ENCODE peak calls at places on chromosome 3, in ten cellular contexts. L is thoracic aorta; Z is HCT116; E is Caco-2; H is activated CD8-positive, alpha-beta T cell treated with anti-CD3 and anti-CD28 coated beads for 36 hours; G is activated B cell treated with CpG ODN at 0.5 μM for 24 hours; J is AG09319; M is fibroblast of the aortic adventitia; C is prostate gland; K is cardiac fibroblast. B is an unnamed sample.

GRCh38 chr3:138984816-138985215 is 21.3 kb downstream of the PRR23A start:
- DNase-seq in G (no peak), E (no peak), L (no peak), Z (no peak), J (no peak), M (no peak), H (no peak), C (no peak), K (no peak), B (no peak)

GRCh38 chr3:30475038-30475808 is 131.2 kb upstream of the TGFBR2 start:
- DNase-seq in J (no peak), Z (no peak), H (peak), K (no peak), M (no peak), C (no peak), E (no peak), L (no peak), G (no peak), B (no peak)

GRCh38 chr3:173548261-173548660 is 150.7 kb downstream of the NLGN1 start:
- DNase-seq in G (no peak), L (no peak), E (no peak), M (no peak), J (no peak), K (no peak), Z (no peak), H (no peak), C (no peak), B (no peak)

GRCh38 chr3:13666227-13666619 is 117.3 kb downstream of the FBLN2 start:
- DNase-seq in K (no peak), H (no peak), G (no peak), L (no peak), M (no peak), E (no peak), C (no peak), Z (no peak), J (no peak), B (no peak)

GRCh38 chr3:9862391-9863235 is 17.4 kb downstream of the CIDEC start:
- DNase-seq in H (peak), M (no peak), E (no peak), C (no peak), Z (no peak), K (peak), L (no peak), J (no peak), G (peak), B (no peak)

GRCh38 chr3:185757176-185757575 is 67.7 kb downstream of the IGF2BP2 start:
- DNase-seq in C (no peak), J (no peak), E (no peak), M (no peak), Z (no peak), G (no peak), L (no peak), H (no peak), K (peak), B (no peak)

GRCh38 chr3:143314291-143315093 is 194.9 kb downstream of the CHST2 start:
- DNase-seq in E (no peak), Z (no peak), M (peak), L (no peak), H (no peak), G (no peak), J (peak), K (no peak), C (no peak), B (no peak)

GRCh38 chr3:48655586-48655985 is 7.1 kb downstream of the CELSR3 start:
- DNase-seq in E (no peak), H (peak), L (no peak), K (no peak), Z (no peak), C (no peak), J (no peak), G (no peak), M (no peak), B (no peak)

GRCh38 chr3:49018707-49019006 is 277 bp upstream of the DALRD3 start:
- DNase-seq in K (peak), M (no peak), H (no peak), L (no peak), Z (no peak), G (no peak), J (no peak), E (no peak), C (no peak), B (no peak)

GRCh38 chr3:125357032-125357658 is 18.0 kb downstream of the ZNF148 start:
- DNase-seq in L (no peak), H (peak), M (peak), E (no peak), K (no peak), G (peak), J (no peak), Z (no peak), C (peak), B (peak)

GRCh38 chr3:136749106-136749505 is 3.1 kb downstream of the STAG1 start:
- DNase-seq in E (no peak), G (no peak), L (no peak), K (no peak), Z (no peak), C (no peak), H (no peak), J (no peak), M (no peak), B (no peak)

GRCh38 chr3:39124876-39125836 is 17.7 kb downstream of the TTC21A start:
- DNase-seq in H (no peak), E (no peak), M (peak), C (peak), K (peak), Z (no peak), G (no peak), J (no peak), L (no peak), B (no peak)

GRCh38 chr3:16516695-16517481 is 3.4 kb upstream of the RFTN1 start:
- DNase-seq in G (no peak), L (no peak), H (peak), E (no peak), C (no peak), J (no peak), K (peak), M (peak), Z (no peak), B (no peak)

DNA sequence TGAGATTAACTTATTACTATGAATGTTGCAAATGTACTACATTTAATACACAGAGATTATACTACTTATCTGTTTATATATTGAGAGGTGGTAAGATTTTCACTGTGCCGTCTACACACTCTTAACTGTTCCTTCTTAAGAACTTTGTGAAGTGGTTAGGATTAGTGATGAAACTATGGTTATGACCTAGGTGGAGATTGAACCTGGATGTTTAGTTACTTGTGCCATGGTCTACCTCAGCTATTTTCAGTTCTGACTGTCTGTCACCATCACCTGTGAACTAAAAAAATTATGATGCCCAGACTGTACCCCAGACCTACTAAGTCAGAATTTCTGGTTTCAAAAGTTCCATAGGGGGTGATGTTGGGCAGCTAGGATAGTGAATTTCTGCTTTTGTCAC is 6.3 kb downstream of the RASA2 start:
- DNase-seq in C (no peak), J (no peak), H (no peak), K (no peak), E (no peak), G (no peak), Z (no peak), L (no peak), M (no peak), B (no peak)
- TF ChIP-seq CTCF in C (no peak), J (no peak), H (no peak), K (no peak), E (no peak), G (no peak), Z (no peak), L (no peak), M (no peak), B (no peak)

DNA sequence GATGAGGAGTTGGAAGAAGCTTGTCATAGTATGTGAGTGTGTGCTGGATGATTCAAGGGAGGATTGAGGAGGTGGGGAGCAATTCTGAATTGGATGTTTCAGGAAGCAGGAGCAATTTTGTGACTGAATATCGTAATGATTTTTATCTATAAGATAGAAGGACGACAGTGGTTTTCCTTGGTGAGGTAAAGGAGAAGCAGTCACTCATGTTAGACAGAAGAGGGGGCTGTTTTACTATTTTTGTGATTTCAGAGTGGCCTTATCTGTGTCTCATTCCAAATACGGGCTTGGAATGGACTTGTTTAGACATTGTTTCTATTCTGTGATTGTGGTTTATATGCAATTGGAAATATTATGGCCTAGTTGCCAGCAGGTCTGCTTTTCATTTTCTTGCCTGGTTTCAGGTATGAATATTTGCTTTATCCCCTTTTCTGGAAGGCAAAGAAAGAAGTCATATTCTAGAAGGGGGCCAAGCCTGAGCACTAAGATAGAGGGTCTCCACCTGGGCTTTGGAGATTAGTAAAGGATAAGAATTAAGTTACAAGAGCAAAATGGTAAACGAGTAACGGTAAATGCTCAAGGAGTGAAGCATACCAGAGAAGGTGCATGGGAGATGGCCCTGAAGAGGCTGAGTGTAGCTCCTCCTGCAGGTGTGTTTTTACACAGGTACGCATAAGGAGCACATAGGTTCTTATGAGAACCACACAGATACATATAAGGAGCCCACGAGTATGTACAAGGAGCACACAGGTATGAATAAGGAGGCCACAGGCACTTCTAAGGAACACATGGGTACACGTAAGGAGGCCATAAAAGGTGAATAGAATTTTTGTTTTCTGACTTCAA is 124.6 kb upstream of the KCNAB1 start:
- DNase-seq in E (no peak), J (peak), C (no peak), H (no peak), K (peak), G (no peak), M (peak), Z (peak), L (no peak), B (peak)
- TF ChIP-seq CTCF in E (peak), J (peak), C (peak), H (peak), K (peak), G (no peak), M (peak), Z (peak), L (peak), B (peak)

GRCh38 chr3:193314161-193314560 is 64.4 kb downstream of the ATP13A5 start:
- DNase-seq in J (no peak), Z (no peak), H (no peak), G (no peak), E (no peak), M (no peak), L (no peak), K (no peak), C (no peak), B (no peak)
- TF ChIP-seq CTCF in J (no peak), Z (no peak), H (no peak), G (no peak), E (no peak), M (peak), L (no peak), K (no peak), C (no peak), B (peak)

GRCh38 chr3:65811050-65811766 is 227.5 kb downstream of the MAGI1 start:
- DNase-seq in L (no peak), J (no peak), E (no peak), M (peak), Z (no peak), G (no peak), C (no peak), H (no peak), K (peak), B (peak)
- TF ChIP-seq CTCF in L (no peak), J (no peak), E (no peak), M (no peak), Z (no peak), G (no peak), C (no peak), H (no peak), K (no peak), B (no peak)

DNA sequence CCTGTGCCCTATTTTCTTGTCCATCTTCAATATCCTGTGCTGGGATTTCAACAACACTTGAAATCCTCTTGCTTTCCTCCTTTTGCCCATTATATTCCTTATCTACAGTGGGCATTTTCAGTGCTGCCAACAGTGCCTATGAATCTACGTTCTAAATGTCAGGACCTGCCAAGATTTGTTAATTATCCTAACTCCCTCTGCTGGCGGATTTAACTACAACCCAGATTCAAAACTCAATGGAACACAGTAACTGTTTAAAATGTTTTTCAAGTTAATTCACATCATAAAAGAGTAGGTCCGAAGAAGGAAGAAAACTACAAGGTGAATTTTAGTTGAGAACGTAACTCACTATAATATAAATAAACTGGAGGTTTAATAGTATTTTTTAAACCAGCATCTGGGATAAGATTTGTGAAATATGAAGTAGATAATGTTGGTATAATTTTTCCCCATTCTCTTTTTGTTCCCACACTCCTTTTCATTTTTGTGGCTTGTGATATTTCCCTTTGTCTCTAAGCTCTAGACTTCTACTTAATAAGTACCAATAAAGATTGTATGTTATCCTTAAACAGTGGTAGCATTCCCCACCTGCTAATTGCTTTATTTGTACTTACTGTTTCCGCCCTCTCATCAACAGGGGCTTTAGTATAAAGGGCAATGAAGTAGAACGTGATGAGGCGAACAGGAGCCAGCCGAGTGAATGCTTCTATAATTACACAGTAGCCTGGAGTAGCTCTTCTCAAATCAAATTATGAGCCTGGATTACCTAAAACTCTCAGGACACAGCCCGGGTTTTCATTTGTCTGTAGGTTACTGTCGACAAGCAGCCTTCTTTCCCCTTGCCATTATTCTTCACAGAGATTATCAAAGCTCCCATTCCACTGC is 302.5 kb upstream of the ATP11B start:
- DNase-seq in L (no peak), G (no peak), C (peak), J (no peak), M (peak), E (no peak), H (no peak), K (peak), Z (peak), B (no peak)
- TF ChIP-seq CTCF in L (no peak), G (no peak), C (peak), J (no peak), M (no peak), E (peak), H (peak), K (no peak), Z (peak), B (peak)

B was measured in brain microvascular endothelial cell.